ENCODE peak calls at places on chromosomes 3 and 15, in ten cellular contexts. U is transverse colon, K is nephron progenitor cell, Q is endothelial cell, X is LNCaP clone FGC, M is AG09319, C is upper lobe of right lung, B is GM10248, W is bronchial epithelial cell, T is AG04449. I is an unnamed sample.
A peak's percentile ranks its signal among the peaks of the same experiment; 100 is the strongest.

GRCh38 chr15:100759698-100760356 is 119.8 kb upstream of the ALDH1A3 start:
- DNase-seq in M (no peak), B (no peak), K (no peak), C (no peak), W (peak; percentile 91), Q (no peak), U (no peak), T (no peak), X (peak; percentile 85), I (no peak)

GRCh38 chr3:130963878-130964277 is 62.7 kb downstream of the ASTE1 start:
- DNase-seq in Q (no peak), T (peak; percentile 79), M (peak; percentile 69), C (no peak), K (no peak), W (peak; percentile 97), U (no peak), X (no peak), B (no peak), I (no peak)

GRCh38 chr3:64094713-64095079 is 71.4 kb upstream of the PSMD6 start:
- DNase-seq in Q (no peak), M (no peak), W (no peak), X (no peak), C (no peak), K (no peak), B (no peak), U (no peak), T (no peak), I (no peak)

GRCh38 chr3:61699622-61700021 is 138.3 kb downstream of the PTPRG start:
- DNase-seq in U (no peak), X (no peak), W (no peak), K (no peak), Q (no peak), M (no peak), B (no peak), C (no peak), T (no peak), I (no peak)

GRCh38 chr3:189727898-189728297 is 96.7 kb downstream of the TP63 start:
- DNase-seq in T (no peak), B (no peak), Q (no peak), U (no peak), W (peak; percentile 65), X (no peak), M (no peak), K (no peak), C (no peak), I (no peak)

GRCh38 chr15:68183886-68184285 is 21.2 kb downstream of the CALML4 start:
- DNase-seq in U (no peak), Q (no peak), X (no peak), T (peak; percentile 5), B (no peak), K (no peak), M (no peak), W (peak; percentile 5), C (no peak), I (no peak)

GRCh38 chr15:47727676-47728075 is 10.4 kb downstream of the SEMA6D start:
- DNase-seq in M (no peak), T (no peak), C (no peak), W (no peak), K (no peak), U (no peak), B (no peak), X (no peak), Q (no peak), I (no peak)

GRCh38 chr15:71752604-71753289 is 57.6 kb upstream of the NR2E3 start:
- DNase-seq in T (peak; percentile 92), C (no peak), W (peak; percentile 73), U (peak; percentile 84), M (peak; percentile 68), K (peak; percentile 17), X (peak; percentile 75), Q (peak; percentile 44), B (peak; percentile 44), I (peak; percentile 13)

GRCh38 chr15:99076555-99077308 is 28.1 kb upstream of the SYNM start:
- DNase-seq in T (peak; percentile 28), K (peak; percentile 43), X (peak; percentile 59), W (peak; percentile 80), M (peak; percentile 68), B (peak; percentile 68), Q (peak; percentile 60), C (peak; percentile 55), U (peak; percentile 48), I (peak; percentile 41)

GRCh38 chr15:56918907-56919707 is 663 bp downstream of the TCF12 start:
- DNase-seq in B (peak; percentile 69), X (no peak), M (no peak), U (peak; percentile 61), T (no peak), K (peak; percentile 64), Q (peak; percentile 62), W (peak; percentile 47), C (peak; percentile 81), I (peak; percentile 53)

GRCh38 chr15:95280711-95281110 is 1049.3 kb downstream of the MCTP2 start:
- DNase-seq in K (no peak), Q (no peak), T (no peak), B (no peak), C (no peak), M (no peak), X (no peak), U (no peak), W (peak; percentile 22), I (no peak)

GRCh38 chr15:54273928-54274327 is 295.7 kb downstream of the UNC13C start:
- DNase-seq in K (peak; percentile 3), C (no peak), T (no peak), M (no peak), Q (peak; percentile 8), W (no peak), X (no peak), B (no peak), U (no peak), I (no peak)

DNA sequence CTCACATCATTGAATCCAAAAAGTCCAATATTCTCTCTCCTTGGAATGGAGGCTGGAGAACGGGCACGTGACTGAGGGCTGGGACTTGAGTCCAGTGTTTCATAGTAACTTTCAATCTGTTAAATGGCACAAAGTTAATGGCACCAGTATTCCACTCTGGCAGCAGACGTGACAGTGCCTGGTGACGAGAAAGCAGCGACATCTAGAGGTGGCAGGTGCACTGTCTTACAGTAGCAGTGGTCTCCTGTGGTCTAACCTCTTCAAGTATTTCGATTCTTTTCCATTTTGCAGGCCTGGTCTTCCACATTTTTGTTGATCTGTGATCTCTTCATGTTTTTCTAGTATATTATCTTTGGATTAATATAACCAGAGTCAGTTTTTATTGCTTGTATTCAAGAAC is 107.1 kb downstream of the OXSM start:
- DNase-seq in T (no peak), K (peak; percentile 31), Q (peak; percentile 51), X (peak; percentile 25), W (no peak), M (no peak), U (peak; percentile 20), C (no peak), B (peak; percentile 70), I (peak; percentile 14)
- TF ChIP-seq CTCF in T (peak; percentile 20), K (peak; percentile 53), Q (peak; percentile 45), X (peak; percentile 83), W (peak; percentile 40), M (no peak), U (no peak), C (no peak), B (peak; percentile 59), I (peak; percentile 58)

GRCh38 chr3:84974347-84974746 is 15.6 kb downstream of the CADM2 start:
- DNase-seq in M (no peak), T (no peak), K (no peak), Q (no peak), U (no peak), C (no peak), X (peak; percentile 30), W (peak; percentile 27), B (no peak), I (no peak)
- TF ChIP-seq CTCF in M (no peak), T (no peak), K (no peak), Q (no peak), U (no peak), C (peak; percentile 21), X (peak; percentile 43), W (no peak), B (no peak), I (no peak)

GRCh38 chr15:31358957-31359721 is 32.5 kb downstream of the KLF13 start:
- DNase-seq in X (no peak), Q (no peak), W (peak; percentile 63), M (no peak), C (peak; percentile 52), T (no peak), K (no peak), U (no peak), B (no peak), I (no peak)

GRCh38 chr15:31357148-31357547 is 30.5 kb downstream of the KLF13 start:
- DNase-seq in W (no peak), X (no peak), K (no peak), M (no peak), C (peak; percentile 45), U (no peak), B (no peak), Q (no peak), T (no peak), I (no peak)

GRCh38 chr15:31360158-31360561 is 33.5 kb downstream of the KLF13 start:
- DNase-seq in M (no peak), B (no peak), Q (no peak), K (no peak), U (no peak), W (no peak), C (peak; percentile 61), T (no peak), X (no peak), I (no peak)

GRCh38 chr15:31359722-31360111 is 33.1 kb downstream of the KLF13 start:
- DNase-seq in T (no peak), X (no peak), B (no peak), Q (no peak), K (no peak), U (peak; percentile 54), C (peak; percentile 65), M (no peak), W (no peak), I (no peak)

DNA sequence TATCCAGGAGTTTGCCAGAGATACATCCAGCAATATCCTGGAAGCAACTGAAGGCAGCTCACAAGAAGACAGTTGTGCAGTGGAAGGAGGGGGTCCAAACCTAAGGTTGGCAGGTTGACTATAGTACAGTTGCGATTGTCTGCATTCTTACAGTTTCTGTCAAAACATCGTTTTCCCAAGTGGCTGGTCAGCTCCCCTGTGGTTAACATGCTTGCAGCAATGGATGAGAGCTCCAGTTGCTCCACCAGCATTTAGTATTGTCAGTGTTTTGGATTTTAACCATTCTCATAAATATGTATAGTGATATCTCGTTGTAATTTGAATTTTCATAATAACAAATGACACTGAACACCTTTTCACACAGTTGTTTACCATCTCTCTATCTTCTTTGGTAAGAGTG is 31.5 kb downstream of the KLF13 start:
- DNase-seq in W (no peak), T (no peak), Q (no peak), C (no peak), U (no peak), M (no peak), K (no peak), X (no peak), B (no peak), I (no peak)
- TF ChIP-seq CTCF in W (no peak), T (no peak), Q (no peak), C (no peak), U (no peak), M (no peak), K (no peak), X (no peak), B (no peak), I (no peak)

DNA sequence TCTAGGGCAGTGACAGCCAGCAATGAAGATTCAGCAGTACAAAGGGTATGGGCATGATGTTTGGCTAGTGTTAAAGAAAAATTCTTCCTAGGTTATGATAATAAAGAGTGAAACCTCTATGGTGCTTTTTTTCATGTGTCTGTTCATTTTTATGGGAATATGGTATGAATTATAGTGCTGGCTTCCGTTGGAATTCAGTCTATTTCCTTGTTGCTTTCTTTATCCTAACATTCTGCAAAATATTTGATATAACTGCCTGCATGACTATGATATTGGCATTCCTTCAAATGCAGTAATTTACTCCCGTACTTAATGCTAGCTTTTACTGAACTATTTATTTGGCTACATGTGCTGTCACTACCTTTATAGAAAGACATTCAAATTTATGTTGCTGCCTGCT is 57.6 kb upstream of the ATP11B start:
- DNase-seq in K (no peak), M (peak; percentile 4), U (no peak), B (no peak), W (no peak), T (no peak), X (no peak), Q (no peak), C (no peak), I (no peak)
- TF ChIP-seq CTCF in K (no peak), M (no peak), U (no peak), B (no peak), W (no peak), T (no peak), X (no peak), Q (no peak), C (no peak), I (no peak)

I was measured in neural crest cell.